ENCODE peak calls at places on chromosome 9, in six cellular contexts. K, V, P, H, J and W are unnamed samples. For H3K36me3 and H3K9me3, the result is how much of the 10 kb centered on the place peaks cover.

GRCh38 chr9:75200892-75201470 is 112.7 kb downstream of the OSTF1 start:
- DNase-seq in K (no peak), V (peak), P (no peak), H (peak), J (no peak), W (peak)

GRCh38 chr9:4180907-4181605 is 118.8 kb downstream of the GLIS3 start:
- DNase-seq in K (no peak), V (no peak), P (no peak), H (no peak), J (no peak), W (no peak)

GRCh38 chr9:108844391-108844790 is 11.4 kb downstream of the ACTL7B start:
- DNase-seq in K (no peak), V (no peak), P (no peak), H (no peak), J (no peak), W (no peak)

GRCh38 chr9:120755827-120756434 is 37.3 kb downstream of the FBXW2 start:
- DNase-seq in K (peak), V (peak), P (peak), H (peak), J (no peak), W (peak)

GRCh38 chr9:652896-653295 is 188.6 kb upstream of the DMRT1 start:
- DNase-seq in K (peak), V (no peak), P (no peak), H (no peak), J (peak), W (no peak)

GRCh38 chr9:130498298-130498917 is 53.6 kb downstream of the ASS1 start:
- DNase-seq in K (no peak), V (no peak), P (no peak), H (no peak), J (no peak), W (no peak)

GRCh38 chr9:123609844-123610243 is 253.8 kb downstream of the CRB2 start:
- DNase-seq in K (no peak), V (no peak), P (no peak), H (no peak), J (no peak), W (no peak)

GRCh38 chr9:98867434-98868168 is 60.1 kb downstream of the GALNT12 start:
- DNase-seq in K (peak), V (peak), P (no peak), H (peak), J (peak), W (no peak)

GRCh38 chr9:87765521-87765920 is 39.6 kb downstream of the CTSL start:
- DNase-seq in K (no peak), V (no peak), P (no peak), H (no peak), J (no peak), W (no peak)

GRCh38 chr9:130732131-130732530 is 38.6 kb downstream of the EXOSC2 start:
- DNase-seq in K (no peak), V (peak), P (no peak), H (no peak), J (no peak), W (no peak)

GRCh38 chr9:121574771-121575519 is 75.3 kb upstream of the GGTA1 start:
- DNase-seq in K (no peak), V (no peak), P (no peak), H (no peak), J (no peak), W (no peak)

DNA sequence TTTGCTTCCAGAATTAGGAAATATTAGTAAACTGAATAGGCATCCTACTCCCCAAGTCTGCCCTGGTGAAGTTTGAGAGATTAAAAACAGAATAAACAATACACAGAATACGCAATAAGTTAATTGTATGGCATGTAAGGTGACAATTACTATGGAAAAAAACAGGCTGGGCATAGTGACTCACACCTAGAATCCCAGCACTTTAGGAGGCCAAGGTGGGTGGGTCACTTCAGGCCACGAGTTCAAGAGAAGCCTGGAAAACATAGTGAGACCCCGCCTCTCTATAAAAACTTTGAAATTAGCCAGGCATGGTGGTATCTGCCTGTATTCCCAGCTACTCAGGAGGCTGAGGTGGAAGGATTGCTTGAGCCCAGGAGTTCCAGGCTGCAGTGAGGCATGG is 64.2 kb upstream of the SUSD1 start:
- DNase-seq in K (peak), V (no peak), P (no peak), H (no peak), J (no peak), W (no peak)
- H3K4me3 ChIP-seq in K (no peak), V (no peak), P (no peak), H (no peak), J (no peak), W (no peak)

DNA sequence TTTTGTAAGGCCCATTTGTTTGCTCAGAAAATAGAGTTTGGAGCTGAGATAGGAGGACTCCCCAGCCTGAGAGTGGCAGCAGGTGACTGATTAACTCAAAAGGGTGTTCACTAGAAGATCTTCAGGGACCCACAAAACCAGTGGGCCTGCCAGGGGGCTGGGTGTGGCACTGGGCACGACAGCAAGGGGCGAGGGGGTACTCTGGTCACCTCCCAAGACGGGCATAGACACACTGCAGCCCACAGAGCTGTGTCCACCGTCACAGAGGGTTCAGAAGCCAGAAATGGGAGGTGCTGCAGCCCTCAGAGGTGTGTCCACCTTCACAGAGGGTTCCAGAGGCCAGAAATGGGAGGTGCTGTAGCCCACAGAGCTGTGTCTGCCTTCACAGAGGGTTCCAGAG is 75.6 kb upstream of the CACNA1B start:
- DNase-seq in K (no peak), V (no peak), P (no peak), H (no peak), J (no peak), W (no peak)
- H3K36me3 ChIP-seq in K (under half), V (under half), P (under half), H (under half), J (under half), W (half or more)

GRCh38 chr9:128910906-128911305 is 9.9 kb upstream of the PHYHD1 start:
- DNase-seq in K (no peak), V (no peak), P (no peak), H (no peak), J (no peak), W (no peak)

GRCh38 chr9:128909859-128910258 is 10.9 kb upstream of the PHYHD1 start:
- DNase-seq in K (no peak), V (no peak), P (no peak), H (no peak), J (no peak), W (no peak)

GRCh38 chr9:128905964-128906363 is 14.8 kb upstream of the PHYHD1 start:
- DNase-seq in K (no peak), V (no peak), P (no peak), H (no peak), J (no peak), W (no peak)

GRCh38 chr9:128911529-128912035 is 9.2 kb upstream of the PHYHD1 start:
- DNase-seq in K (no peak), V (peak), P (no peak), H (peak), J (peak), W (peak)

GRCh38 chr9:128908372-128908771 is 12.4 kb upstream of the PHYHD1 start:
- DNase-seq in K (no peak), V (no peak), P (no peak), H (no peak), J (no peak), W (no peak)
- H3K9me3 ChIP-seq in K (under half), V (under half), P (under half), H (under half), J (under half), W (under half)

GRCh38 chr9:133738039-133738805 is at the start of gene SARDH:
- DNase-seq in K (peak), V (peak), P (peak), H (peak), J (peak), W (peak)
- H3K4me3 ChIP-seq in K (peak), V (no peak), P (peak), H (peak), J (peak), W (peak)

DNA sequence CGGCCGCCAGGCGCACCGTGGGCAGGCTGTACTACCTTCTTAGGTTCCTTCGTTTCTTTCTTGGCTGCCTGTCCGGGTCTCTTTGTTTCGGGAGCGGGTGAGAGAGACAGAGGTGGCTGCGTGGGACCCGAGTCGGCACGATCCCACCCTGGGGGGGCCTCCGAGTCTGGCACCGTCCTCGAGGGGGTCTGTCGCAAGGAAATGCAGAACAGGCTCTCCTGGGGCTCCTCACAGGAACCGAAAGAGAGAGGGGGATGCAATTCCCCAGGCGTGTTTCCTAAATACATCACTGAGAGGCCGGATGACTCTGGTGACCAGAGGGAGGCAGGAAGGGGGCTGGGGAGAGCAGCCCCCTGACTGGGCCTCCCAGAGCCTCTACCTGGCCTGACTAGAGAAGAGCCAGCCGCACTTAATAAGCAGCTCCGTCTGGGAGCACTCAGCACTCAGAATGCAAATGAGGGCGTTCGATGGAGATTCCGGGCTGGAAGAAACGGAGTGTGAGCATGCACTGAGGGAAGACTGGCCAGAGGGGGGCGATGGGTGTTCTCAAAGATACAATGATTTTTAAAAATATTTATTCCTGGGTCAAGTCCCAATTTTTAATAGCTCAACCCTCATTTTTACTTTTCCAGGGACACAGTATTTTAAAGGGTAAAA is 11.7 kb upstream of the INPP5E start:
- DNase-seq in K (no peak), V (no peak), P (no peak), H (no peak), J (no peak), W (no peak)
- H3K36me3 ChIP-seq in K (under half), V (under half), P (half or more), H (under half), J (half or more), W (half or more)

DNA sequence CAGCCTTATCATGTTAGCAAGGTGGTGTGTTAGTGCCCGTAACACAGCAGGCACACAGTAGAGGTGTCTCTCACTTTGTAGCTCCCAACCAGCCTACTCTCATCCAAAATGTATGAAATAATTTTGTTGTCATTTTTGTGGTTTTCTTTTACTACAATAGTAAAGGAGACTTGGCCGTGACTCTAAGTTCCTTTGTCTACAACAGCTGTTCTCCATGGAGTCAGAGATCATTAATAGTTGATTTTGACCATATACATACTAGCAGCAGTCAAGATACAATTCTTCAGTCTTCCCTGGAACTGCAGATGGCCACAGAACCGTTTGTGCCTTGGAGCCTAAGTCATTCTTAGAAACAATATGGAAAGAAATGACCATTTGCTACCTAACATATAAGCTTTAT is 567.1 kb downstream of the TLR4 start:
- DNase-seq in K (no peak), V (peak), P (no peak), H (peak), J (no peak), W (no peak)
- H3K9me3 ChIP-seq in K (under half), V (under half), P (under half), H (under half), J (under half), W (under half)

DNA sequence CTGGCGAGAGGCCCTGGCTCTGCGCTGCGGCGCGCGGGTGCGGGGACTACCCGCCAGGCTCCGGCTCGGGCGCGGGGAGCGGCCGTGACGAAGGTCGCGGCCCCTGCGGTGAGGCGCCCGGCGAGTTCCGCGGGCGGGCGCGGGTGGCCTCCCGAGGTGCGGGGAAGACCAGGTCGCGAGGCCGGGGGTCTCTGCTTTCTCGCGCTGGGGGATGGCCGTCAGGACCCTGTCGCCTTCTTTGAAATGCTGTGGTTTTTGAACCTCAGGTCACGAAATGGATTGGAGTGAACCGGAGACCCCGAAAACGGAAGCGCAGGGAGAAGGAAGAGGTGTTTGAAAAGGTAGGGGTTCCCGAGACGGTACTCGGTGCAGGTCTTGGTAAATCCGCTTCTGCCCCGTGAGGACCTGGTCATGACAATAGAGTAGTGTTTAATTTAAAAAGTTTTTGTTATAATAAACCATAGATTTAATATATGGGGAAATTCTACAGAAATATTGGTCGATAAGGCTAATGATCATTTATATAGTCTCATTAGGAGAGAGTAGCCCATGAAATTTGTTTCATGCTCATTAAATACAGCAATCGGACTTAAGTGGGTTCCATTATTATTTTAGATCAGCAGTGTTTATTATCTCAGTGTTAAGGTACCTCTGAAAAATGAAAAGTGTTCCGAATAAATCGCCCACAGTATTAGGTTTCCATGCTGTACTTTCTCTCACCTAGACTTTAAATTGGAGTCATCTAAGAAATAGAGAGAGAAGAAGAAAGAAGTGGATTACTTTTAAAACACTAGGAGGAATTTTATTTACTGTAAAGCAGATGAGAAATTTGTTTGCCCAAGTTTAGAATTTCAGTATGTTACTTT is 279.0 kb downstream of the AOPEP start:
- DNase-seq in K (no peak), V (no peak), P (no peak), H (peak), J (no peak), W (no peak)
- H3K4me3 ChIP-seq in K (peak), V (peak), P (peak), H (peak), J (peak), W (peak)

DNA sequence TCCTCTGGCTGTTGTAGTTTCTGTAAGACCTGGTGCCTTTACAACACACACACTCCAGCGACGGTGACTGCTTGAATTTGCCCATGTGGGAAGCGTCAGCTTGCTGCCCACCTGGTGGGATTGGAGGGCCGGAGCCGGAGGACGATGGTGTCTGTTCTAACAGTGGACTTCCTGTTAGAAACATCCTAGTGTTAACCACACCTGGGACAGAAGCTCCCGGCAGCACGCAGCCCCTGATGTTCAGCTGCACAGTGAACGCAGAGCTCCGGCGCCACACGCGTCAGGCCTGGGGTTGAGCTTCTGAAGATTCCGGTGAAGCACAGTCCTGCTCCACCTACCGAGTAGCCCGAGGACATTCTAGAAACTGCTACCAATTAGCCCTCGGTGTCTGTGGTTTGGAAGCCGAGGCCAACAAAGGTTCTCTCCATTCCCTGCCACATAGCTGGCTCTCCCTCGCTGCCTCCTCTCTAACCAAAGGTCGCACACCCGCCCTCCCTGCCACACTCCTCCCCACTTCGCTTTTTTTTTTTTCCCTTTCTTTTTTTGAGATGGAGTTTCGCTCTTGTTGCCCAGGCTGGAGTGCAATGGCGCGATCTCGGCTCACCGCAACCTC is 14.4 kb downstream of the PMPCA start:
- DNase-seq in K (no peak), V (no peak), P (no peak), H (no peak), J (no peak), W (no peak)
- H3K36me3 ChIP-seq in K (under half), V (under half), P (under half), H (under half), J (half or more), W (half or more)